ENCODE peak calls at places on chromosomes 11 and 22, in nine cellular contexts. Y, K, S, P, U, V, W, A and Z are unnamed samples.

GRCh38 chr22:49238181-49239141 is 589.2 kb downstream of the BRD1 start:
- DNase-seq in V (peak; percentile 39), S (no peak), P (no peak), U (no peak), K (no peak), W (no peak), Y (no peak), A (no peak), Z (no peak)

GRCh38 chr11:102653744-102654291 is 28.7 kb upstream of the MMP20 start:
- DNase-seq in A (no peak), W (no peak), S (no peak), V (no peak), U (no peak), P (no peak), Y (no peak), K (no peak), Z (no peak)

GRCh38 chr11:61106906-61107470 is 4.7 kb downstream of the CD5 start:
- DNase-seq in A (peak; percentile 25), W (no peak), S (no peak), V (no peak), Y (no peak), P (no peak), U (no peak), K (no peak), Z (no peak)

GRCh38 chr11:15976433-15977045 is 379.8 kb downstream of the SOX6 start:
- DNase-seq in U (no peak), W (no peak), P (no peak), S (no peak), Y (no peak), K (no peak), A (no peak), V (no peak), Z (no peak)

GRCh38 chr22:47954107-47954506 is 1191.7 kb downstream of the TBC1D22A start:
- DNase-seq in V (no peak), W (no peak), K (no peak), P (no peak), A (no peak), Y (no peak), S (no peak), U (no peak), Z (no peak)

GRCh38 chr11:46120361-46120710 is 918 bp downstream of the PHF21A start:
- DNase-seq in P (no peak), U (no peak), W (no peak), A (peak; percentile 68), K (no peak), S (peak; percentile 59), Y (no peak), V (peak; percentile 86), Z (peak; percentile 8)

GRCh38 chr11:62804310-62805043 is 763 bp downstream of the NXF1 start:
- DNase-seq in W (no peak), A (no peak), K (no peak), P (no peak), U (no peak), Y (peak; percentile 27), V (no peak), S (no peak), Z (no peak)

GRCh38 chr22:49052560-49052959 is 775.1 kb downstream of the BRD1 start:
- DNase-seq in S (no peak), W (no peak), U (no peak), A (no peak), K (no peak), V (no peak), Y (no peak), P (no peak), Z (no peak)

GRCh38 chr22:44821741-44822425 is 69.5 kb downstream of the ARHGAP8 start:
- DNase-seq in V (peak; percentile 47), Y (no peak), K (no peak), A (no peak), U (no peak), S (no peak), P (no peak), W (no peak), Z (no peak)

DNA sequence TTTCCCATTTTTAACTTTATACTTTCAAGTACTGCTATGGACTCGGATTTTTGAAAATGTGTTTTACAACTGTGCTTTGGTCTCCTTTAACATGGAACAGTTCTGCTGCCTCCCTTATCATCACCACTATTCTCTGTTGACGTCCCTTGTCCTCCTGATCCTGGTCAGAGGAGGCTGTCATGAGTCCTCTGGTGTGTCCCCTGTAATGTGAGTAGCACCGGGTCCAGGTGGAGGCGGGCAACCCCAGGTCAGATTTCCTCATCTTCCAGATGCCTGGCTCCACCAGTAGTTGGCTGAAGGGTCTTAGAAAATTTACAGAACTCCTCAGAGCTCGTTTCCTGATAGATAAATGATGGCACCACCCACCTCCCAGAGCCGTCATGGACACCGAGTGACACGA is 68.9 kb upstream of the BID start:
- DNase-seq in Y (no peak), K (no peak), W (no peak), U (no peak), P (no peak), V (no peak), A (no peak), S (no peak), Z (no peak)
- H3K4me1 ChIP-seq in Y (no peaks in the 10 kb centered on the region), K (no peaks in the 10 kb centered on the region), W (no peaks in the 10 kb centered on the region), U (peaks cover 28% of the 10 kb centered on the region), P (peaks cover 7% of the 10 kb centered on the region), V (no peaks in the 10 kb centered on the region), A (peaks cover 12% of the 10 kb centered on the region), S (peaks cover 5% of the 10 kb centered on the region), Z (peaks cover 7% of the 10 kb centered on the region)

DNA sequence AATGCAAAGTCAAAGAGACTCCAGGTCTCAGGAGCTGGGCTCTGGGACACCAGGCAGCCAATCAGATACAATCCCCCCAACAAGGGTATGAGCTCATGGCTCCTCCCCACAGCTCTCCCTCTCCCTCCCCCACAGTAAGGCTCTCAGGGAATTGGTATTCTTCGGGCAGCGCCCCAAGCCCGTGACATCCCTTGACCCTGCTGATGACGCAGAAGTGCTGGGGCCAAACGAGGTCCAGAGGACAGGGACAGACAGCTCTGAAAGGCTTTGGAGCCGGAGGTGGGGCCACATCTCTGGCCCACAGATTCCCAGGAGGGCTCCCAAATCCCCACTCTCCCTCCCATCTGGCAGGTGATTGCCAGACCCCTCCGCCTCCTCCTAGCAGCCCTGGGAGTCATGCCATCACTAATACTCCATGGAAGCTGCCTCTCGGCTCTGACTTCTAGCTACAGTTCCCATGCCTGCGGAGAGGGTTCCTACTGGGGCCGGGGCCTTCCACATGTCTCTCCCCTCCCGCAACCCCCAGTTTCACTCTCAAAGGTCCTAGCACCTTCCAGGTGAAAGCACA is 5.8 kb downstream of the USP2 start:
- DNase-seq in V (no peak), K (no peak), Y (no peak), U (peak; percentile 38), S (peak; percentile 75), P (no peak), A (peak; percentile 67), W (peak; percentile 79), Z (no peak)
- H3K4me1 ChIP-seq in V (no peaks in the 10 kb centered on the region), K (peaks cover 13% of the 10 kb centered on the region), Y (peaks cover 4% of the 10 kb centered on the region), U (peaks cover 23% of the 10 kb centered on the region), S (no peaks in the 10 kb centered on the region), P (peaks cover 19% of the 10 kb centered on the region), A (peaks cover 22% of the 10 kb centered on the region), W (peaks cover 90% of the 10 kb centered on the region), Z (peaks cover 8% of the 10 kb centered on the region)

GRCh38 chr22:38080468-38080846 is 3.5 kb downstream of the SLC16A8 start:
- DNase-seq in A (no peak), K (no peak), W (no peak), S (no peak), Y (no peak), P (no peak), V (no peak), U (no peak), Z (no peak)

GRCh38 chr22:38077595-38077994 is 6.4 kb downstream of the SLC16A8 start:
- DNase-seq in K (no peak), W (no peak), A (no peak), S (no peak), U (no peak), P (no peak), V (no peak), Y (no peak), Z (no peak)

GRCh38 chr22:38079804-38080203 is 4.2 kb downstream of the SLC16A8 start:
- DNase-seq in S (peak; percentile 38), K (no peak), P (no peak), Y (no peak), W (no peak), V (peak; percentile 63), U (no peak), A (no peak), Z (no peak)

GRCh38 chr22:38077096-38077495 is 6.9 kb downstream of the SLC16A8 start:
- DNase-seq in A (no peak), Y (no peak), U (no peak), W (no peak), S (no peak), P (no peak), K (no peak), V (no peak), Z (no peak)

DNA sequence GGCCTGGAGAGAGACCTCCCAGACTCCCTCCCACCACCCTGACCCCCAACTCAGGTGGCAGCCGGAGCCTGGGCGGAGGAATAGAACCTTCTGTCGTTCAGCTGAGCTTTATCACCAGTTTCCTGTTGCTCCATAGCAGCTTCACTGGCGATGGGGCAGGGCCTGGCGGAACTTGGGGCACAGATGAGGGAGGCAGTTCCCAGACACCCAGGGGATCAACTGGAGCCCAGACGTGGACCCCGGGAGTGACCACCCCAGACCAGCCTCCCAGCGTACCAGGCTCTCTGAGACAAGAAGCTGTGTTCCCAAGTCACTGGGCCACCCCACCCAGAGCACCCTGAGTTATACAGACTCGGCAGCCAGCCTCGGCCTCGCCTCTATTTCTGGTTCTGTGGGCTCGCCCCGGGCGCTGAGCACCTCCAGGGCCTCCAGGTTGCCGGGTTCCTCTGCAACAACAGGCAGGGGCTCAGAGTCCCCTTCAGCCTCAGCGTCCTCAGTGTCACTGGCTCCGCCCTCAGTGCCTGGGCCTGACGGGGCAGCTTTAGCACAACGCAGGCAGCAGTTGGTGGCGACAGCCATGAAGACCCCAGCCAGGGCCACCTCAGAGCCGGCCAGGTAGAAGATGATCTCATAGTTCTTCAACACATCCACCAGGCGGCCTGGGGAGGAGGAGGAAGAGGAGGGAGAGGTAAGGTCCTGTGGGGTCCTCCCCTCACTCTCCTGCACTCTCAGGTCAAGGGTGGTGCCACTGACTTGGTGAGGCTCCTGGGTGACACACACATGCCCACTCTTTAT is 5.7 kb downstream of the SLC16A8 start:
- DNase-seq in U (no peak), W (no peak), P (no peak), V (peak; percentile 51), A (no peak), K (no peak), Y (no peak), S (peak; percentile 39), Z (no peak)
- H3K4me1 ChIP-seq in U (peaks cover 22% of the 10 kb centered on the region), W (peaks cover 23% of the 10 kb centered on the region), P (peaks cover 14% of the 10 kb centered on the region), V (peaks cover 19% of the 10 kb centered on the region), A (peaks cover 20% of the 10 kb centered on the region), K (no peaks in the 10 kb centered on the region), Y (no peaks in the 10 kb centered on the region), S (no peaks in the 10 kb centered on the region), Z (peaks cover 14% of the 10 kb centered on the region)

GRCh38 chr11:111426615-111427014 is 47.5 kb upstream of the POU2AF1 start:
- DNase-seq in K (no peak), A (no peak), S (no peak), P (no peak), U (no peak), V (no peak), Y (no peak), W (no peak), Z (no peak)
- H3K4me1 ChIP-seq in K (no peaks in the 10 kb centered on the region), A (no peaks in the 10 kb centered on the region), S (no peaks in the 10 kb centered on the region), P (no peaks in the 10 kb centered on the region), U (no peaks in the 10 kb centered on the region), V (no peaks in the 10 kb centered on the region), Y (no peaks in the 10 kb centered on the region), W (peaks cover 5% of the 10 kb centered on the region), Z (no peaks in the 10 kb centered on the region)